ENCODE peak calls at places on chromosomes 4 and X, in six cellular contexts. One of them, this sample, is unnamed.

GRCh38 chr4:1554876-1555265 is 129.2 kb downstream of the FAM53A start:
- DNase-seq in heart left ventricle: no peak
- DNase-seq in substantia nigra: no peak
- DNase-seq in kidney glomerular epithelial cell: no peak
- DNase-seq in RWPE1: no peak
- DNase-seq in T-helper 17 cell: no peak
- DNase-seq in this sample: no peak

GRCh38 chr4:102780476-102781144 is 19.8 kb upstream of the MANBA start:
- DNase-seq in substantia nigra: no peak
- DNase-seq in RWPE1: peak
- DNase-seq in T-helper 17 cell: no peak
- DNase-seq in kidney glomerular epithelial cell: peak
- DNase-seq in heart left ventricle: no peak
- DNase-seq in this sample: no peak

GRCh38 chr4:122045533-122045932 is 93.7 kb upstream of the TRPC3 start:
- DNase-seq in heart left ventricle: no peak
- DNase-seq in substantia nigra: no peak
- DNase-seq in kidney glomerular epithelial cell: peak
- DNase-seq in RWPE1: peak
- DNase-seq in T-helper 17 cell: no peak
- DNase-seq in this sample: no peak

GRCh38 chr4:151355155-151355554 is 29.8 kb upstream of the SH3D19 start:
- DNase-seq in T-helper 17 cell: no peak
- DNase-seq in substantia nigra: no peak
- DNase-seq in kidney glomerular epithelial cell: no peak
- DNase-seq in heart left ventricle: no peak
- DNase-seq in RWPE1: peak
- DNase-seq in this sample: no peak

GRCh38 chrX:85243761-85244410 is at the start of the genes SATL1 and ZNF711:
- DNase-seq in T-helper 17 cell: no peak
- DNase-seq in substantia nigra: peak
- DNase-seq in heart left ventricle: peak
- DNase-seq in RWPE1: peak
- DNase-seq in kidney glomerular epithelial cell: no peak
- DNase-seq in this sample: peak

GRCh38 chr4:54082168-54082567 is 17.8 kb upstream of the CHIC2 start:
- DNase-seq in kidney glomerular epithelial cell: peak
- DNase-seq in RWPE1: peak
- DNase-seq in substantia nigra: no peak
- DNase-seq in T-helper 17 cell: no peak
- DNase-seq in heart left ventricle: no peak
- DNase-seq in this sample: no peak

GRCh38 chrX:108439961-108440696 is 491 bp downstream of the COL4A5 start:
- DNase-seq in T-helper 17 cell: no peak
- DNase-seq in kidney glomerular epithelial cell: no peak
- DNase-seq in RWPE1: no peak
- DNase-seq in substantia nigra: no peak
- DNase-seq in heart left ventricle: no peak
- DNase-seq in this sample: peak

GRCh38 chrX:129777218-129777768 is 2.5 kb upstream of the SASH3 start:
- DNase-seq in T-helper 17 cell: peak
- DNase-seq in substantia nigra: no peak
- DNase-seq in RWPE1: no peak
- DNase-seq in heart left ventricle: peak
- DNase-seq in kidney glomerular epithelial cell: no peak
- DNase-seq in this sample: peak

GRCh38 chrX:45449982-45450381 is 249.3 kb upstream of the DIPK2B start:
- DNase-seq in T-helper 17 cell: no peak
- DNase-seq in heart left ventricle: no peak
- DNase-seq in substantia nigra: no peak
- DNase-seq in kidney glomerular epithelial cell: no peak
- DNase-seq in RWPE1: peak
- DNase-seq in this sample: no peak